ENCODE peak calls at places on chromosomes 7 and 10, in six cellular contexts. One of them, this sample, is unnamed.

GRCh38 chr7:136234040-136234439 is 256.9 kb upstream of the MTPN start:
- DNase-seq in HCT116: no peak
- DNase-seq in H1: no peak
- DNase-seq in HepG2: no peak
- DNase-seq in K562: no peak
- DNase-seq in GM12878: no peak
- DNase-seq in this sample: no peak

GRCh38 chr10:69499726-69500689 is 48.7 kb downstream of the TSPAN15 start:
- DNase-seq in HCT116: no peak
- DNase-seq in H1: no peak
- DNase-seq in HepG2: no peak
- DNase-seq in K562: no peak
- DNase-seq in GM12878: no peak
- DNase-seq in this sample: no peak

GRCh38 chr7:151571471-151571870 is 51.8 kb upstream of the RHEB start:
- DNase-seq in HCT116: no peak
- DNase-seq in H1: no peak
- DNase-seq in HepG2: no peak
- DNase-seq in K562: no peak
- DNase-seq in GM12878: no peak
- DNase-seq in this sample: no peak

GRCh38 chr10:107806006-107806405 is 641.5 kb upstream of the SORCS1 start:
- DNase-seq in HCT116: no peak
- DNase-seq in H1: no peak
- DNase-seq in HepG2: no peak
- DNase-seq in K562: no peak
- DNase-seq in GM12878: no peak
- DNase-seq in this sample: no peak

GRCh38 chr10:26869528-26869927 is 8.8 kb upstream of the ABI1 start:
- DNase-seq in HCT116: no peak
- DNase-seq in H1: no peak
- DNase-seq in HepG2: peak; percentile 26
- DNase-seq in K562: no peak
- DNase-seq in GM12878: no peak
- DNase-seq in this sample: no peak

GRCh38 chr10:112985701-112986510 is 35.9 kb downstream of the TCF7L2 start:
- DNase-seq in HCT116: no peak
- DNase-seq in H1: no peak
- DNase-seq in HepG2: no peak
- DNase-seq in K562: no peak
- DNase-seq in GM12878: peak; percentile 13
- DNase-seq in this sample: no peak

GRCh38 chr10:31896972-31897384 is 31.7 kb downstream of the ARHGAP12 start:
- DNase-seq in HCT116: peak; percentile 48
- DNase-seq in H1: no peak
- DNase-seq in HepG2: no peak
- DNase-seq in K562: no peak
- DNase-seq in GM12878: no peak
- DNase-seq in this sample: no peak

GRCh38 chr10:397321-398068 is 262.2 kb downstream of the ZMYND11 start:
- DNase-seq in HCT116: no peak
- DNase-seq in H1: no peak
- DNase-seq in HepG2: no peak
- DNase-seq in K562: no peak
- DNase-seq in GM12878: no peak
- DNase-seq in this sample: no peak

GRCh38 chr7:35571596-35572240 is 123.2 kb downstream of the HERPUD2 start:
- DNase-seq in HCT116: no peak
- DNase-seq in H1: no peak
- DNase-seq in HepG2: no peak
- DNase-seq in K562: no peak
- DNase-seq in GM12878: no peak
- DNase-seq in this sample: no peak

GRCh38 chr7:4834601-4835397 is 27.0 kb downstream of the PAPOLB start:
- DNase-seq in HCT116: no peak
- DNase-seq in H1: no peak
- DNase-seq in HepG2: no peak
- DNase-seq in K562: no peak
- DNase-seq in GM12878: no peak
- DNase-seq in this sample: no peak

GRCh38 chr10:88500656-88501055 is 82.5 kb downstream of the RNLS start:
- DNase-seq in HCT116: no peak
- DNase-seq in H1: no peak
- DNase-seq in HepG2: no peak
- DNase-seq in K562: no peak
- DNase-seq in GM12878: no peak
- DNase-seq in this sample: no peak

GRCh38 chr7:75639071-75639892 is 99.5 kb downstream of the HIP1 start:
- DNase-seq in HCT116: no peak
- DNase-seq in H1: no peak
- DNase-seq in HepG2: no peak
- DNase-seq in K562: peak; percentile 94
- DNase-seq in GM12878: no peak
- DNase-seq in this sample: peak; percentile 54

GRCh38 chr7:140006600-140006999 is 56.2 kb downstream of the PARP12 start:
- DNase-seq in HCT116: no peak
- DNase-seq in H1: no peak
- DNase-seq in HepG2: no peak
- DNase-seq in K562: no peak
- DNase-seq in GM12878: no peak
- DNase-seq in this sample: no peak

GRCh38 chr10:69104994-69105790 is 17.3 kb downstream of the SRGN start:
- DNase-seq in HCT116: no peak
- DNase-seq in H1: no peak
- DNase-seq in HepG2: no peak
- DNase-seq in K562: no peak
- DNase-seq in GM12878: no peak
- DNase-seq in this sample: no peak

GRCh38 chr7:11702938-11703337 is 129.1 kb downstream of the THSD7A start:
- DNase-seq in HCT116: no peak
- DNase-seq in H1: no peak
- DNase-seq in HepG2: no peak
- DNase-seq in K562: no peak
- DNase-seq in GM12878: no peak
- DNase-seq in this sample: no peak

DNA sequence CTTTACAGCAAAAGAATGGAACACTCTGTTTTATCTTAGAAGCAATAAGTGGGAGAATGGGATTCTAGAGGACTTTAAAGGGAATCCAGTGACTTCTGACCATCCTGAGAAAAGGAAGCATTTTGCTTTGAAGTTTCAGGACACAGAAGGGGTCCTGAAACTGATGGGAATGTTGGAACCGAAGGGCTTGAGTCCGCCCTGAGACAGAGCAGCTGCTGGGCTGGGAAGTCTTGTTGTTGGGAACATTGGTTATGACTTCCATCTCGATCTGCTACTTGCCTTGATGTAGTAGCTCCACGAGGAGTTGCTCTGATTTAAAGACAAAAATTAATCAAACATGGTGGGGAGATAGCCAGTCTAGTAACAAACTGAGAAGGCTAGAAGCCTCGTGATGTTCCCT is 177.6 kb downstream of the JCAD start:
- DNase-seq in HCT116: no peak
- DNase-seq in H1: no peak
- DNase-seq in HepG2: no peak
- DNase-seq in K562: no peak
- DNase-seq in GM12878: no peak
- DNase-seq in this sample: no peak
- TF ChIP-seq ZNF274 in HCT116: no peak
- TF ChIP-seq ZNF274 in H1: no peak
- TF ChIP-seq ZNF274 in HepG2: no peak
- TF ChIP-seq ZNF274 in K562: no peak
- TF ChIP-seq ZNF274 in GM12878: no peak
- TF ChIP-seq ZNF274 in this sample: no peak

DNA sequence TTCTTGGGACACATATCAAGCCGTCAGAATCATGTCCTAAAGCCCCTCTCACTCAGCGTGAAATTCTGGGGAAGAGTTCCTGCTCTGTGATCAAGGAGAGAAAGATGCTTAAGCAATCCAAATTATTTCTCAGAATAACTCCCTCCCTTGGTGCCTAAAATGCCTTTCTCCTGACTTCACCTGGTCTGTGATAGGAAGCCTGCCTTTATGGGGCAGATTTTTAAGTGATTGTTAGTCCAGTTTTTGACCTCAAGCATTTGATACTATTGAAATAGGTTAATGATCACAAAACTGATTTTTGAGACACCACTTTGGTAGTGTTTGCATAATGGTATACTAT is 76.4 kb upstream of the MAGI2 start:
- DNase-seq in HCT116: no peak
- DNase-seq in H1: no peak
- DNase-seq in HepG2: no peak
- DNase-seq in K562: no peak
- DNase-seq in GM12878: no peak
- DNase-seq in this sample: no peak
- TF ChIP-seq ZNF274 in HCT116: no peak
- TF ChIP-seq ZNF274 in H1: no peak
- TF ChIP-seq ZNF274 in HepG2: no peak
- TF ChIP-seq ZNF274 in K562: no peak
- TF ChIP-seq ZNF274 in GM12878: no peak
- TF ChIP-seq ZNF274 in this sample: no peak

GRCh38 chr10:34719746-34720145 is 95.3 kb downstream of the PARD3 start:
- DNase-seq in HCT116: no peak
- DNase-seq in H1: no peak
- DNase-seq in HepG2: no peak
- DNase-seq in K562: no peak
- DNase-seq in GM12878: no peak
- DNase-seq in this sample: no peak

GRCh38 chr10:34723746-34724145 is 91.3 kb downstream of the PARD3 start:
- DNase-seq in HCT116: no peak
- DNase-seq in H1: no peak
- DNase-seq in HepG2: peak; percentile 42
- DNase-seq in K562: no peak
- DNase-seq in GM12878: no peak
- DNase-seq in this sample: no peak

GRCh38 chr10:34722404-34722803 is 92.7 kb downstream of the PARD3 start:
- DNase-seq in HCT116: no peak
- DNase-seq in H1: no peak
- DNase-seq in HepG2: no peak
- DNase-seq in K562: no peak
- DNase-seq in GM12878: no peak
- DNase-seq in this sample: no peak

GRCh38 chr10:34719336-34719735 is 95.8 kb downstream of the PARD3 start:
- DNase-seq in HCT116: no peak
- DNase-seq in H1: no peak
- DNase-seq in HepG2: no peak
- DNase-seq in K562: no peak
- DNase-seq in GM12878: no peak
- DNase-seq in this sample: no peak

GRCh38 chr10:34721201-34721840 is 93.8 kb downstream of the PARD3 start:
- DNase-seq in HCT116: no peak
- DNase-seq in H1: no peak
- DNase-seq in HepG2: no peak
- DNase-seq in K562: no peak
- DNase-seq in GM12878: no peak
- DNase-seq in this sample: no peak
- TF ChIP-seq ZNF274 in HCT116: no peak
- TF ChIP-seq ZNF274 in H1: no peak
- TF ChIP-seq ZNF274 in HepG2: no peak
- TF ChIP-seq ZNF274 in K562: no peak
- TF ChIP-seq ZNF274 in GM12878: no peak
- TF ChIP-seq ZNF274 in this sample: no peak

GRCh38 chr10:59903871-59904270 is 2.5 kb downstream of the CCDC6 start:
- DNase-seq in HCT116: no peak
- DNase-seq in H1: no peak
- DNase-seq in HepG2: no peak
- DNase-seq in K562: no peak
- DNase-seq in GM12878: no peak
- DNase-seq in this sample: no peak
- TF ChIP-seq ZNF274 in HCT116: no peak
- TF ChIP-seq ZNF274 in H1: no peak
- TF ChIP-seq ZNF274 in HepG2: no peak
- TF ChIP-seq ZNF274 in K562: no peak
- TF ChIP-seq ZNF274 in GM12878: no peak
- TF ChIP-seq ZNF274 in this sample: no peak

GRCh38 chr10:71850021-71850744 is 868 bp downstream of the PSAP start:
- DNase-seq in HCT116: no peak
- DNase-seq in H1: no peak
- DNase-seq in HepG2: no peak
- DNase-seq in K562: no peak
- DNase-seq in GM12878: no peak
- DNase-seq in this sample: no peak

GRCh38 chr10:71850745-71851629 is at the start of gene PSAP:
- DNase-seq in HCT116: peak; percentile 93
- DNase-seq in H1: peak; percentile 93
- DNase-seq in HepG2: peak; percentile 95
- DNase-seq in K562: peak; percentile 100
- DNase-seq in GM12878: peak; percentile 91
- DNase-seq in this sample: peak; percentile 94

GRCh38 chr10:71849461-71849908 is 1.6 kb downstream of the PSAP start:
- DNase-seq in HCT116: no peak
- DNase-seq in H1: no peak
- DNase-seq in HepG2: no peak
- DNase-seq in K562: no peak
- DNase-seq in GM12878: no peak
- DNase-seq in this sample: no peak

GRCh38 chr10:71854031-71854430 is 3.0 kb upstream of the PSAP start:
- DNase-seq in HCT116: no peak
- DNase-seq in H1: no peak
- DNase-seq in HepG2: no peak
- DNase-seq in K562: no peak
- DNase-seq in GM12878: no peak
- DNase-seq in this sample: no peak

DNA sequence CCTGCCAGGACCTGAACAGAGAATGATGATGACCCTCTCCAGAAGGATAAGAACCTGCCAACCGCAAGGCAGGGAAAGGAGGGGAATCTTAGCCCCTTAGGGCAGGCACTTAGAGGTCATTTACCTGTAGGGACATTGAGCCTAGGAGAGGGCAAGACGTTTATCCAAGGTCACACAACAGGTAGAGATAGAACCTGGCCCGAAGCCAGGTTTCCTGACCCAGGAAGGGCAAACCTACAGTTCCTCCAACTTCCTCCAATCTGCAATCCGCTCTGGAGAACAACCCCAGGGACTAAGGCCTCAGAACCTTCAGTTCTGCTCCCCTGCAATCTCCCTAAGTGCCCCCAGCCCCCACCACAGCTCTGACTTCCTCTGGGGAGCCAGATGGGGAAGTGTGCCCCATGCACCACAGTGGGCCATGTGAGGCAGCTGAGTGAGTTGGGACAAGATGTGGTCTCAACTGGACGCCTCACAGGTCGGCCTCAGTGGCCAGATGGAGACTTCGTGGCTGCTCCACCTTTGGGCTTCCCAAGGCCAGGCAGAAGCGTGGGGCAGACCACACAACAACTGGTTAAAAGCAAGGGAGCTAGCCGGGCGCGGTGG is 1.4 kb upstream of the PSAP start:
- DNase-seq in HCT116: no peak
- DNase-seq in H1: no peak
- DNase-seq in HepG2: no peak
- DNase-seq in K562: no peak
- DNase-seq in GM12878: no peak
- DNase-seq in this sample: no peak
- TF ChIP-seq ZNF274 in HCT116: no peak
- TF ChIP-seq ZNF274 in H1: no peak
- TF ChIP-seq ZNF274 in HepG2: no peak
- TF ChIP-seq ZNF274 in K562: no peak
- TF ChIP-seq ZNF274 in GM12878: no peak
- TF ChIP-seq ZNF274 in this sample: no peak

GRCh38 chr10:46306550-46307184 is 19.9 kb downstream of the ANTXRL start:
- DNase-seq in HCT116: no peak
- DNase-seq in H1: no peak
- DNase-seq in HepG2: no peak
- DNase-seq in K562: no peak
- DNase-seq in GM12878: no peak
- DNase-seq in this sample: no peak
- TF ChIP-seq ZNF274 in HCT116: no peak
- TF ChIP-seq ZNF274 in H1: no peak
- TF ChIP-seq ZNF274 in HepG2: no peak
- TF ChIP-seq ZNF274 in K562: no peak
- TF ChIP-seq ZNF274 in GM12878: no peak
- TF ChIP-seq ZNF274 in this sample: no peak

This sample was measured in NT2/D1.